ENCODE peak calls at places on chromosomes 13 and 19, in four cellular contexts. I is HepG2, S is K562, L is GM12878. D is an unnamed sample.

GRCh38 chr19:16027528-16027927 is 48.8 kb upstream of the TPM4 start:
- DNase-seq in S (no peak), L (no peak), I (no peak), D (no peak)

GRCh38 chr13:48478401-48478800 is 54.5 kb downstream of the RCBTB2 start:
- DNase-seq in L (no peak), I (no peak), S (no peak), D (no peak)

GRCh38 chr19:36838784-36839324 is 667 bp upstream of the ZNF790 start:
- DNase-seq in S (no peak), I (no peak), L (no peak), D (no peak)

GRCh38 chr19:48424694-48425219 is 21.0 kb upstream of the GRWD1 start:
- DNase-seq in L (no peak), I (no peak), S (peak), D (no peak)

GRCh38 chr13:33383724-33384577 is 98.4 kb upstream of the STARD13 start:
- DNase-seq in I (no peak), S (no peak), L (no peak), D (no peak)

GRCh38 chr19:45451181-45451849 is 16.5 kb upstream of the FOSB start:
- DNase-seq in L (no peak), S (no peak), I (no peak), D (no peak)

GRCh38 chr19:35673121-35673804 is 6.9 kb downstream of the UPK1A start:
- DNase-seq in L (no peak), I (peak), S (peak), D (peak)

GRCh38 chr19:58518261-58519086 is 1.1 kb downstream of the ZBTB45 start:
- DNase-seq in I (no peak), S (no peak), L (no peak), D (no peak)

DNA sequence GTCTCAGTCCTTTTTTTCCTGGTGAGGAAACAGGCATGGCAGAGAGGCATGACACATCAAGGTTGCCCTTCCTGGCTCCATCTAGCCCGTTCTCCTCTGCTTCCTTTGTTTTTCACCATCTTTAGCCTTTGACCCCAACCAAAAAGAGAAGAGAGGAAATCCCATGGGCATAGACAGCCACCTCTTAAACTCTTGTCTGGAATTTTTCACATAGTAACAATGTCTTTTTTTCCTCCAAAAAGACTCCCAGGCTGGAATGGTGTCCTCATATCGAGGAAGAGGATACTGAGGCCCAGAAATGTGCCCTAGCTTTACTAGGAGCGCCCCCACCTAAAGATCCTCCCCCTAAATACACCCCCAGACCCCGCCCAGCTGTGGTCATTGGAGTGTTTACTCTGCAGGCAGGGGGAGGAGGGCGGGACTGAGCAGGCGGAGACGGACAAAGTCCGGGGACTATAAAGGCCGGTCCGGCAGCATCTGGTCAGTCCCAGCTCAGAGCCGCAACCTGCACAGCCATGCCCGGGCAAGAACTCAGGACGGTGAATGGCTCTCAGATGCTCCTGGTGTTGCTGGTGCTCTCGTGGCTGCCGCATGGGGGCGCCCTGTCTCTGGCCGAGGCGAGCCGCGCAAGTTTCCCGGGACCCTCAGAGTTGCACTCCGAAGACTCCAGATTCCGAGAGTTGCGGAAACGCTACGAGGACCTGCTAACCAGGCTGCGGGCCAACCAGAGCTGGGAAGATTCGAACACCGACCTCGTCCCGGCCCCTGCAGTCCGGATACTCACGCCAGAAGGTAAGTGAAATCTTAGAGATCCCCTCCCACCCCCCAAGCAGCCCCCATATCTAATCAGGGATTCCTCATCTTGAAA is at the start of gene GDF15:
- DNase-seq in S (peak), I (peak), L (no peak), D (peak)
- TF ChIP-seq NR2C2 in S (peak), I (peak), L (no peak), D (no peak)

GRCh38 chr19:29259153-29259552 is 46.2 kb upstream of the UQCRFS1 start:
- DNase-seq in L (no peak), I (no peak), S (peak), D (no peak)
- TF ChIP-seq NR2C2 in L (no peak), I (no peak), S (no peak), D (no peak)

DNA sequence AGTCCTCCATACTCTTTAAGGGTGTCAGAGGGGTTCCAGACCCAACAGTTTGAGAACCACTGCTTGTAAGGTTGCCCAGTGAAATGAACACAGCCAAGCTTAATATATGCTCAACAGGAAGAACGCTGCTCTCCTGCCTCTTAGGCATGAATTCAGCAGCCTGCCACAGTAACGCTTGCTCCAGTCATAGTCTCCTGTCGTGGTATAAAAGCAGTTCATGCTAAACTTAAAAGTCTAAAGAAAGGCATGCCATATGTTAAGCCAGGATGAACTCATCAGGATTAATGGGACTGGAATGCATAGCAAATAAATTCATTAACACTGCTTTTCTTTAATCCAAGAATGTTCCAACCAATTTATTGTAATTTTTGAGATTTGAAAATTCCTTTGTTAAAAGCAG is 38.7 kb downstream of the SLC7A1 start:
- DNase-seq in L (no peak), I (no peak), S (no peak), D (no peak)
- TF ChIP-seq NR2C2 in L (no peak), I (no peak), S (no peak), D (no peak)

DNA sequence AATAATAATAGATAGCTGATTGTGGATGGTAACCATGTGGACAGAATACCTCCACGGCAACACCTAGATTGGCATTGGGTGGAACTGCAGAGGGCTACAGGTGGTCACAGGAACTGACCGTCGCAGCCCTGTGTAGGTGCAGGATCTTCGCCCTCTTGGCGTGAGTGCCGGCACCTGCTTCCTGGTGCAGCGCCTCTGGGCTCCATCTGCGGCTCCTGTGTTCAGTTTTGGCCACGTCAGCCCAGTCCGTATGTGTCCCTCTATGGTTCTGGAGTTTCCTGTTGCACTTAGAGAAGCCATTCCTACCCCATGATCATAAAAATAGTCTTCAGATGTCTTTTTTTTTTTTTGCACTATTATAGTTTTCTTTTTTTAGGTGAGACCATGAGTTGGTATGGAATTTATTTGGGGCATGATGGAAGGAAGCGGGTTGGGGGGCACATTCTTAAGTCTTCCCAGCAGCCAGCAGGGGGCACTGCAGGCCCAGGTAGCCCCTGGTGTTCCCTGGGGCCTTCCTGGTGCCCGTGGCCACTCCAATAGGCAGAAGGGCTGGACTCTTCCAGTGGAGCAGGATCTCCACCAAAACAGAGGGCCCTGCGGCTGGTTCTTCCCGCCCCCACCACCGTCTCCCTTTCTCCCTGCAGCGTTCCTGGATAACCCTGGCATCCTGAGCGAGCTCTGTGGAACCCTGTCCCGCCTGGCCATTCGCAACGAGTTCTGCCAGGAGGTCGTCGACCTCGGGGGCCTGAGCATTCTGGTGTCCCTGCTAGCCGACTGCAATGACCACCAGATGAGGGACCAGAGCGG is 10.1 kb upstream of the SLC25A42 start:
- DNase-seq in I (peak), L (no peak), S (peak), D (peak)
- TF ChIP-seq NR2C2 in I (no peak), L (no peak), S (no peak), D (no peak)